ENCODE peak calls at places on chromosomes 5 and 9, in five cellular contexts. One of them, this sample, is unnamed.
A peak's percentile ranks its signal among the peaks of the same experiment; 100 is the strongest.

GRCh38 chr5:116814656-116815055 is 240.0 kb upstream of the SEMA6A start:
- DNase-seq in upper lobe of left lung: no peak
- DNase-seq in MM.1S: no peak
- DNase-seq in A549: no peak
- DNase-seq in mammary epithelial cell: no peak
- DNase-seq in this sample: no peak

GRCh38 chr5:97840643-97841042 is 657.6 kb upstream of the RIOK2 start:
- DNase-seq in MM.1S: no peak
- DNase-seq in A549: no peak
- DNase-seq in mammary epithelial cell: peak; percentile 39
- DNase-seq in upper lobe of left lung: no peak
- DNase-seq in this sample: no peak

GRCh38 chr9:132857031-132857430 is 21.1 kb downstream of the AK8 start:
- DNase-seq in mammary epithelial cell: no peak
- DNase-seq in upper lobe of left lung: peak; percentile 31
- DNase-seq in MM.1S: no peak
- DNase-seq in A549: no peak
- DNase-seq in this sample: no peak

GRCh38 chr5:98109561-98110006 is 663.9 kb upstream of the RGMB start:
- DNase-seq in A549: no peak
- DNase-seq in upper lobe of left lung: no peak
- DNase-seq in MM.1S: no peak
- DNase-seq in mammary epithelial cell: peak; percentile 72
- DNase-seq in this sample: no peak

GRCh38 chr5:109743770-109744212 is 54.1 kb downstream of the MAN2A1 start:
- DNase-seq in upper lobe of left lung: no peak
- DNase-seq in A549: peak; percentile 69
- DNase-seq in mammary epithelial cell: peak; percentile 80
- DNase-seq in MM.1S: no peak
- DNase-seq in this sample: no peak

GRCh38 chr9:35864695-35865255 is 5.4 kb downstream of the OR13J1 start:
- DNase-seq in upper lobe of left lung: no peak
- DNase-seq in MM.1S: no peak
- DNase-seq in A549: no peak
- DNase-seq in mammary epithelial cell: no peak
- DNase-seq in this sample: no peak

GRCh38 chr5:139787257-139787567 is 8.4 kb upstream of the PSD2 start:
- DNase-seq in mammary epithelial cell: no peak
- DNase-seq in upper lobe of left lung: no peak
- DNase-seq in MM.1S: no peak
- DNase-seq in A549: no peak
- DNase-seq in this sample: no peak

GRCh38 chr5:126054593-126055347 is 368.4 kb upstream of the GRAMD2B start:
- DNase-seq in mammary epithelial cell: no peak
- DNase-seq in upper lobe of left lung: no peak
- DNase-seq in A549: no peak
- DNase-seq in MM.1S: no peak
- DNase-seq in this sample: no peak

GRCh38 chr5:38540348-38540747 is 16.1 kb downstream of the LIFR start:
- DNase-seq in mammary epithelial cell: no peak
- DNase-seq in upper lobe of left lung: peak; percentile 83
- DNase-seq in MM.1S: no peak
- DNase-seq in A549: no peak
- DNase-seq in this sample: no peak

GRCh38 chr5:126516133-126516532 is 78.9 kb downstream of the ALDH7A1 start:
- DNase-seq in mammary epithelial cell: peak; percentile 72
- DNase-seq in A549: no peak
- DNase-seq in MM.1S: no peak
- DNase-seq in upper lobe of left lung: no peak
- DNase-seq in this sample: no peak

GRCh38 chr5:103232393-103232999 is 26.1 kb upstream of the MACIR start:
- DNase-seq in A549: peak; percentile 49
- DNase-seq in MM.1S: peak; percentile 58
- DNase-seq in mammary epithelial cell: peak; percentile 11
- DNase-seq in upper lobe of left lung: peak; percentile 34
- DNase-seq in this sample: no peak

GRCh38 chr5:115888027-115888426 is 46.3 kb downstream of the AP3S1 start:
- DNase-seq in A549: peak; percentile 24
- DNase-seq in mammary epithelial cell: no peak
- DNase-seq in upper lobe of left lung: no peak
- DNase-seq in MM.1S: no peak
- DNase-seq in this sample: no peak

GRCh38 chr9:18405240-18405639 is 68.7 kb upstream of the ADAMTSL1 start:
- DNase-seq in mammary epithelial cell: peak; percentile 57
- DNase-seq in MM.1S: no peak
- DNase-seq in A549: no peak
- DNase-seq in upper lobe of left lung: no peak
- DNase-seq in this sample: no peak

GRCh38 chr9:96859461-96860198 is 5.3 kb upstream of the ZNF782 start:
- DNase-seq in MM.1S: no peak
- DNase-seq in A549: no peak
- DNase-seq in upper lobe of left lung: no peak
- DNase-seq in mammary epithelial cell: peak; percentile 98
- DNase-seq in this sample: no peak

GRCh38 chr5:96638566-96638965 is 23.6 kb upstream of the CAST start:
- DNase-seq in A549: no peak
- DNase-seq in mammary epithelial cell: no peak
- DNase-seq in MM.1S: no peak
- DNase-seq in upper lobe of left lung: no peak
- DNase-seq in this sample: no peak

GRCh38 chr5:92518318-92518913 is 1062.6 kb downstream of the NR2F1-AS1 start:
- DNase-seq in MM.1S: peak; percentile 72
- DNase-seq in mammary epithelial cell: peak; percentile 62
- DNase-seq in A549: peak; percentile 12
- DNase-seq in upper lobe of left lung: no peak
- DNase-seq in this sample: no peak

GRCh38 chr5:153515269-153515668 is 24.8 kb downstream of the GRIA1 start:
- DNase-seq in mammary epithelial cell: no peak
- DNase-seq in A549: no peak
- DNase-seq in upper lobe of left lung: no peak
- DNase-seq in MM.1S: no peak
- DNase-seq in this sample: no peak

GRCh38 chr9:129310666-129311350 is 132.7 kb upstream of the IER5L start:
- DNase-seq in MM.1S: no peak
- DNase-seq in upper lobe of left lung: peak; percentile 10
- DNase-seq in A549: no peak
- DNase-seq in mammary epithelial cell: no peak
- DNase-seq in this sample: peak; percentile 22

GRCh38 chr5:136375920-136376319 is 10.6 kb upstream of the TRPC7 start:
- DNase-seq in MM.1S: no peak
- DNase-seq in upper lobe of left lung: no peak
- DNase-seq in mammary epithelial cell: no peak
- DNase-seq in A549: no peak
- DNase-seq in this sample: no peak

GRCh38 chr9:7266911-7267555 is 509.3 kb downstream of the KDM4C start:
- DNase-seq in mammary epithelial cell: no peak
- DNase-seq in A549: no peak
- DNase-seq in upper lobe of left lung: no peak
- DNase-seq in MM.1S: no peak
- DNase-seq in this sample: no peak

GRCh38 chr9:31587176-31587575 is 797.3 kb upstream of the ACO1 start:
- DNase-seq in A549: no peak
- DNase-seq in MM.1S: no peak
- DNase-seq in upper lobe of left lung: no peak
- DNase-seq in mammary epithelial cell: no peak
- DNase-seq in this sample: no peak

GRCh38 chr5:158139161-158139560 is 280.2 kb upstream of the CLINT1 start:
- DNase-seq in MM.1S: no peak
- DNase-seq in mammary epithelial cell: peak; percentile 21
- DNase-seq in A549: peak; percentile 4
- DNase-seq in upper lobe of left lung: no peak
- DNase-seq in this sample: no peak

GRCh38 chr5:6943197-6943596 is 230.0 kb downstream of the TENT4A start:
- DNase-seq in mammary epithelial cell: no peak
- DNase-seq in MM.1S: no peak
- DNase-seq in A549: no peak
- DNase-seq in upper lobe of left lung: no peak
- DNase-seq in this sample: no peak

GRCh38 chr9:95852059-95853032 is 23.1 kb upstream of the ERCC6L2 start:
- DNase-seq in MM.1S: no peak
- DNase-seq in upper lobe of left lung: no peak
- DNase-seq in A549: peak; percentile 13
- DNase-seq in mammary epithelial cell: peak; percentile 64
- DNase-seq in this sample: no peak

GRCh38 chr5:155529366-155529765 is 515.8 kb downstream of the KIF4B start:
- DNase-seq in mammary epithelial cell: peak; percentile 100
- DNase-seq in A549: no peak
- DNase-seq in upper lobe of left lung: no peak
- DNase-seq in MM.1S: no peak
- DNase-seq in this sample: no peak

GRCh38 chr9:134637241-134637640 is 4.4 kb upstream of the COL5A1 start:
- DNase-seq in MM.1S: no peak
- DNase-seq in A549: no peak
- DNase-seq in mammary epithelial cell: no peak
- DNase-seq in upper lobe of left lung: no peak
- DNase-seq in this sample: no peak

GRCh38 chr5:143641549-143641955 is 170.4 kb upstream of the HMHB1 start:
- DNase-seq in upper lobe of left lung: no peak
- DNase-seq in MM.1S: peak; percentile 67
- DNase-seq in A549: no peak
- DNase-seq in mammary epithelial cell: no peak
- DNase-seq in this sample: no peak

GRCh38 chr5:59095480-59095879 is 512.6 kb downstream of the RAB3C start:
- DNase-seq in A549: no peak
- DNase-seq in MM.1S: no peak
- DNase-seq in upper lobe of left lung: no peak
- DNase-seq in mammary epithelial cell: no peak
- DNase-seq in this sample: no peak

GRCh38 chr5:126416266-126416925 is 6.8 kb upstream of the GRAMD2B start:
- DNase-seq in upper lobe of left lung: no peak
- DNase-seq in A549: no peak
- DNase-seq in mammary epithelial cell: peak; percentile 72
- DNase-seq in MM.1S: no peak
- DNase-seq in this sample: no peak

GRCh38 chr9:15286288-15286834 is 20.7 kb downstream of the TTC39B start:
- DNase-seq in mammary epithelial cell: no peak
- DNase-seq in upper lobe of left lung: no peak
- DNase-seq in A549: no peak
- DNase-seq in MM.1S: no peak
- DNase-seq in this sample: no peak

GRCh38 chr5:62506659-62507460 is 71.8 kb upstream of the LRRC70 start:
- DNase-seq in A549: no peak
- DNase-seq in MM.1S: no peak
- DNase-seq in upper lobe of left lung: no peak
- DNase-seq in mammary epithelial cell: no peak
- DNase-seq in this sample: no peak

GRCh38 chr5:18744990-18745590 is 1110.8 kb downstream of the TAF11L14 start:
- DNase-seq in upper lobe of left lung: no peak
- DNase-seq in mammary epithelial cell: no peak
- DNase-seq in MM.1S: peak; percentile 86
- DNase-seq in A549: no peak
- DNase-seq in this sample: no peak

GRCh38 chr5:75567710-75568109 is 43.5 kb upstream of the ANKDD1B start:
- DNase-seq in upper lobe of left lung: no peak
- DNase-seq in MM.1S: no peak
- DNase-seq in mammary epithelial cell: peak; percentile 25
- DNase-seq in A549: peak; percentile 53
- DNase-seq in this sample: no peak

GRCh38 chr9:28051559-28051958 is 478.3 kb upstream of the C9orf72 start:
- DNase-seq in A549: no peak
- DNase-seq in upper lobe of left lung: no peak
- DNase-seq in mammary epithelial cell: no peak
- DNase-seq in MM.1S: no peak
- DNase-seq in this sample: no peak

GRCh38 chr5:172417983-172418630 is 36.2 kb downstream of the SH3PXD2B start:
- DNase-seq in A549: peak; percentile 38
- DNase-seq in mammary epithelial cell: peak; percentile 85
- DNase-seq in upper lobe of left lung: peak; percentile 91
- DNase-seq in MM.1S: no peak
- DNase-seq in this sample: no peak
- H3K27ac ChIP-seq in A549: peak overlapping the region; percentile 67
- H3K27ac ChIP-seq in mammary epithelial cell: peak overlapping the region; percentile 25
- H3K27ac ChIP-seq in upper lobe of left lung: peak overlapping the region; percentile 82
- H3K27ac ChIP-seq in MM.1S: no peak overlapping the region
- H3K27ac ChIP-seq in this sample: peak overlapping the region; percentile 62

DNA sequence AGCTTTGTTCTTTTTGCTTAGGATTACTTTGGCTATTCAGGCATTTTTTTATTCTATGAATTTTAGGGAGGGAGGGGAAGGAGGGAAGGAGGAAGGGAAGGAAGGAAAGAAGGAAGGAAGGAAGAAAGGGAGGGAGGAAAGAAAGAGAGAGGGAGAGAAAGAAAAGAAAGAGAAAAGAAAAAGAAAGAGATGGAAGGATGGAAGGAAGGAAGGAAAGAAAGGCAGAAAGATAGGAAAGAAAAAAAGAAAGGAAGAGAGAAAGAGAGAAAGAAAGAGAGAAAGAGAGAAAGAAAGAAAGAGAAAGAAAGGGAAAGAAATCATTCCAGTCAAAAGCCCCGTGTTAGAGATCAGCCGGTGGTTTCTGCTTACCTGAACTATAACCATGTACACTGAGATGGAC is 20.8 kb upstream of the NKD2 start:
- DNase-seq in MM.1S: no peak
- DNase-seq in upper lobe of left lung: no peak
- DNase-seq in A549: no peak
- DNase-seq in mammary epithelial cell: no peak
- DNase-seq in this sample: no peak
- H3K27ac ChIP-seq in MM.1S: no peak overlapping the region
- H3K27ac ChIP-seq in upper lobe of left lung: no peak overlapping the region
- H3K27ac ChIP-seq in A549: no peak overlapping the region
- H3K27ac ChIP-seq in mammary epithelial cell: no peak overlapping the region
- H3K27ac ChIP-seq in this sample: no peak overlapping the region

GRCh38 chr5:43635374-43635773 is 32.4 kb downstream of the NNT start:
- DNase-seq in A549: no peak
- DNase-seq in mammary epithelial cell: peak; percentile 3
- DNase-seq in upper lobe of left lung: no peak
- DNase-seq in MM.1S: no peak
- DNase-seq in this sample: no peak
- H3K27ac ChIP-seq in A549: no peak overlapping the region
- H3K27ac ChIP-seq in mammary epithelial cell: no peak overlapping the region
- H3K27ac ChIP-seq in upper lobe of left lung: no peak overlapping the region
- H3K27ac ChIP-seq in MM.1S: no peak overlapping the region
- H3K27ac ChIP-seq in this sample: no peak overlapping the region

DNA sequence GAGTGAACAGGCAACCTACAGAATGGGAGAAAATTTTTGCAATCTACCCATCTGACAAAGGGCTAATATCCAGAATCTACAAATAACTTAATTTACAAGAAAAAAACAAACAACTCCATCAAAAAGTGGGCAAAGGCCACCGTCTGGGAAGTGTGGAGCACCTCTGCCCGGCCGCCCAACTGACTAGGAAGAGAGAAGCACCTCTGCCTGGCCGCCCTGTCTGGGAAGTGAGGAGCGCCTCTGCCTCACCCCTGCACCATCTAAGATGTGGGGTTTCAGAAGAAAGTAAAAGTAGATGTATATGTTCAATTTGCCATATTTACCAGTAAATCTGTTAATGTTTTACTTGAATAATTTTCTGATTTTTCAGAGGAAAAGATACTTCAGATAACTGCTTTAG is 108.1 kb upstream of the TMEM161B start:
- DNase-seq in A549: no peak
- DNase-seq in mammary epithelial cell: no peak
- DNase-seq in upper lobe of left lung: no peak
- DNase-seq in MM.1S: no peak
- DNase-seq in this sample: no peak
- H3K27ac ChIP-seq in A549: no peak overlapping the region
- H3K27ac ChIP-seq in mammary epithelial cell: no peak overlapping the region
- H3K27ac ChIP-seq in upper lobe of left lung: no peak overlapping the region
- H3K27ac ChIP-seq in MM.1S: no peak overlapping the region
- H3K27ac ChIP-seq in this sample: no peak overlapping the region

GRCh38 chr5:149824851-149825250 is 94.7 kb downstream of the PPARGC1B start:
- DNase-seq in mammary epithelial cell: no peak
- DNase-seq in upper lobe of left lung: peak; percentile 25
- DNase-seq in MM.1S: no peak
- DNase-seq in A549: no peak
- DNase-seq in this sample: peak; percentile 52
- H3K27ac ChIP-seq in mammary epithelial cell: no peak overlapping the region
- H3K27ac ChIP-seq in upper lobe of left lung: peak overlapping the region; percentile 43
- H3K27ac ChIP-seq in MM.1S: no peak overlapping the region
- H3K27ac ChIP-seq in A549: no peak overlapping the region
- H3K27ac ChIP-seq in this sample: peak overlapping the region; percentile 83